ENCODE peak calls at places on chromosome 3, in six cellular contexts. L is psoas muscle; J is IMR-90; U is CD4-positive, alpha-beta T cell; C is Peyer's patch; H is OCI-LY7. R is an unnamed sample.

GRCh38 chr3:137263982-137264777 is 306.4 kb downstream of the IL20RB start:
- DNase-seq in L (peak), J (no peak), U (no peak), C (no peak), H (no peak), R (no peak)

GRCh38 chr3:172749201-172749965 is 1.1 kb upstream of the ECT2 start:
- DNase-seq in L (no peak), J (peak), U (no peak), C (no peak), H (no peak), R (no peak)

GRCh38 chr3:45041666-45042065 is 15.6 kb downstream of the CLEC3B start:
- DNase-seq in L (no peak), J (no peak), U (no peak), C (no peak), H (no peak), R (no peak)

GRCh38 chr3:13346481-13347389 is 73.4 kb downstream of the NUP210 start:
- DNase-seq in L (peak), J (no peak), U (peak), C (peak), H (no peak), R (no peak)

GRCh38 chr3:39779511-39780230 is 29.7 kb upstream of the MYRIP start:
- DNase-seq in L (no peak), J (no peak), U (no peak), C (no peak), H (no peak), R (no peak)

GRCh38 chr3:164524201-164524600 is 554.1 kb downstream of the SI start:
- DNase-seq in L (no peak), J (no peak), U (no peak), C (no peak), H (no peak), R (no peak)

GRCh38 chr3:9727041-9727595 is 4.4 kb upstream of the BRPF1 start:
- DNase-seq in L (no peak), J (no peak), U (peak), C (peak), H (peak), R (no peak)

GRCh38 chr3:171824824-171825221 is 14.5 kb upstream of the PLD1 start:
- DNase-seq in L (no peak), J (peak), U (no peak), C (no peak), H (no peak), R (no peak)

GRCh38 chr3:16456784-16457415 is 56.6 kb downstream of the RFTN1 start:
- DNase-seq in L (no peak), J (peak), U (peak), C (no peak), H (no peak), R (no peak)

GRCh38 chr3:13492048-13492447 is 11.9 kb downstream of the HDAC11 start:
- DNase-seq in L (peak), J (no peak), U (no peak), C (no peak), H (no peak), R (no peak)

GRCh38 chr3:188389711-188390346 is 235.9 kb downstream of the LPP start:
- DNase-seq in L (no peak), J (no peak), U (no peak), C (peak), H (peak), R (no peak)

GRCh38 chr3:54122046-54122801 is at the start of gene CACNA2D3:
- DNase-seq in L (peak), J (no peak), U (no peak), C (no peak), H (no peak), R (no peak)

GRCh38 chr3:185421577-185422232 is 58.8 kb downstream of the MAP3K13 start:
- DNase-seq in L (no peak), J (no peak), U (no peak), C (no peak), H (peak), R (no peak)

GRCh38 chr3:60269377-60269776 is 981.9 kb downstream of the FHIT start:
- DNase-seq in L (no peak), J (peak), U (no peak), C (no peak), H (no peak), R (no peak)

GRCh38 chr3:140128217-140129137 is 193.5 kb downstream of the CLSTN2 start:
- DNase-seq in L (peak), J (peak), U (no peak), C (no peak), H (peak), R (no peak)

GRCh38 chr3:12444582-12445468 is 39.5 kb upstream of the TSEN2 start:
- DNase-seq in L (no peak), J (no peak), U (no peak), C (no peak), H (no peak), R (peak)

GRCh38 chr3:149608987-149609386 is 48.8 kb downstream of the WWTR1 start:
- DNase-seq in L (no peak), J (no peak), U (no peak), C (no peak), H (no peak), R (no peak)

DNA sequence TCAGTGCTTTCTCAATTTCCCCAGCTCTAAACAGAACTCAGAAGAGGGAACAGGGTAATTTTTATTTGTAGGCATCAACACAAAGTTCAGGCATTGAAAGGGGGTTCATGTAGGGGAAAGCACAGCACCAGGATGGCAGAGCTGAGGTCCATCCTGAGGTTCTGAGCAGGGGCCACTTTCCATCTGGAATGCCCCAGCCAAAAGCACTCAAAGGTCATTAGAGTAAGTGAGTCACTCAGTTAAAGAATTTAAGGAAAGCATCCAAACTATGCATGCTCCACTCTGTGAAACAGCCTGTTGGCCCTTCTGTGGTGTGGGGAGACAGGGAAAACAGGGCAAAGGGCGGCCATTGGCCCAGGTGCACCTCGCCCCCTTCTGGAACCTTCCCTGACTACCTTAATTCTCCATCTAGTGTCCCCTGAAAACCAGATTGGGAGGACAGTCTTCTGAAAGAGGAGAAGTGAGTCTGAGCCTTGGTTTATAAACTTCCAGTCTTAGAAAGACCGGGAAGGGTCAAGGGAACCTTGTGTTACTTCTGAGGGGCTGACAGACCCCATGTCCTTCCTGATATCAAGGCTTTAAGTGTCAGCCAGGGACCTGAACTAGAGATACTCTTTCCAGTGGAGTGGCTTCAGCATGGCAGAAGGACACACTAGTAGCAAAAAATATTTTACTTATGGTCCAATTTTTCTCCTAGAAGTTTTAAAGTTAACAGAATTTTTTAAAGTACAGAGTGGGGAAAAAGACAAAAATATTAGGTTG is 133.3 kb downstream of the MYLK start:
- DNase-seq in L (no peak), J (peak), U (no peak), C (no peak), H (no peak), R (no peak)
- TF ChIP-seq CTCF in L (no peak), J (no peak), U (no peak), C (no peak), H (no peak), R (no peak)

GRCh38 chr3:143536817-143537535 is 311.3 kb downstream of the SLC9A9 start:
- DNase-seq in L (no peak), J (peak), U (no peak), C (no peak), H (no peak), R (no peak)

GRCh38 chr3:143533391-143533790 is 314.9 kb downstream of the SLC9A9 start:
- DNase-seq in L (no peak), J (no peak), U (no peak), C (no peak), H (no peak), R (no peak)

GRCh38 chr3:143535994-143536784 is 312.1 kb downstream of the SLC9A9 start:
- DNase-seq in L (no peak), J (no peak), U (no peak), C (no peak), H (no peak), R (no peak)

DNA sequence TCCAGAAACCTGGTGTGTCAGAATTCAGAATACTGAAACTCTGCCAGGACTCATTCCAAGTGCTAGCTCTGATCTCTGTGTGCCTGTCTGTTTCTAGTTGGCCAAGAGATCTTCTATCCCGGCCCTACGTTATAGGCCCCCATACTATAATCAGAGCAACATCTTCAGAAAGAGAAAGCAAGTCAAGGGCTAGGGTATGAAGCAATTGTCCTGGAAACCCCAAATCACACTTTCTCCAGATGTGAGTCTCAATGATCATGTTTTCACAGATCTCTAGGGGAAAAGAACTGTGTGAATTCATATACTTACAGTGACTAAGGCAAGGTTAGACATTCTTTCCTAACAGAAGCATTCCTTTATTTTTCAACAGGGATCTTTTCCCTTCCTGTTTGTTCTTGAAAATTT is 309.7 kb downstream of the SLC9A9 start:
- DNase-seq in L (no peak), J (peak), U (no peak), C (no peak), H (no peak), R (no peak)
- H3K27ac ChIP-seq in L (no peak), J (no peak), U (no peak), C (no peak), H (no peak), R (peak)

GRCh38 chr3:97658670-97659285 is 105.8 kb upstream of the ARL6 start:
- DNase-seq in L (no peak), J (peak), U (no peak), C (no peak), H (peak), R (no peak)
- TF ChIP-seq CTCF in L (peak), J (peak), U (no peak), C (no peak), H (peak), R (peak)

DNA sequence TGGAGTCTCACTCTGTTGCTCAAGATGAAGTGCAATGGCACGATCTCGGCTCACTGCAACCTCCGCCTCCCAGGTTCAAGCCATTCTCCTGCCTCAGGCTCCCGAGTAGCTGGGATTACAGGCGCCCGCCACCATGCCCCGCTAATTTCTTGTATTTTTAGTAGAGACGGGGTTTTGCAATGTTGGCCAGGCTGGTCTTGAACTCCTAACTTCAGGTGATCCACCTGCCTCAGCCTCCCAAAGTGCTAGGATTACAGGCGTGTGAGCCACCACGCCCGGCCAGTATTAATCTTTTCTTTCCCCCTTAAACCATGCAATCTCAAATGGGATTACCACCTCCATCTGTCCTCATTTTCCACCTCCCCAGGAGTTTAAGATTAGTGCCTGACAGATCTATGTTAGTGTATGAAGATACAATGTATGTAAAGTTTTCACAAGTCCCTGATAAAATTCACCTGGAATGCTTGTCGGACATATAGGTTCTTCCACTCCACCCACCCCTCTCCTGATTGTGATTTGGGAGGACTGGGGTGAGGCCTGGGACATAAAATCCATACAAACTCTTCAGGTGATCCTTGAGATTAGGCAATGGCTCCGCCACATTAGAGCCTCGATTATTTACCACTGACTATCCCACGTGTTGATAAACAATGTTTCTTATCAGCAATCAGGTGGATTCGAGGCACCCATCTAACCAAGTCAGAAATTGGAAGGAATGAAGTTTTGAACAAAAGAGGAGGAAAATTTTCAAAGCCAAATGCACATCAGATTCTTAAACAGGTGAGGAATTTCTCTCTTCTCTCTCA is 1.2 kb downstream of the PARL start:
- DNase-seq in L (no peak), J (no peak), U (no peak), C (no peak), H (no peak), R (no peak)
- H3K27ac ChIP-seq in L (peak), J (no peak), U (no peak), C (no peak), H (peak), R (peak)

GRCh38 chr3:58237238-58237939 is at the start of gene ABHD6:
- DNase-seq in L (peak), J (peak), U (peak), C (peak), H (peak), R (peak)
- TF ChIP-seq CTCF in L (no peak), J (peak), U (peak), C (peak), H (peak), R (no peak)

GRCh38 chr3:69747511-69748248 is 8.4 kb downstream of the MITF start:
- DNase-seq in L (no peak), J (peak), U (no peak), C (no peak), H (no peak), R (no peak)
- H3K27ac ChIP-seq in L (peak), J (peak), U (no peak), C (peak), H (no peak), R (peak)

GRCh38 chr3:177519588-177519987 is 322.3 kb upstream of the TBL1XR1 start:
- DNase-seq in L (peak), J (no peak), U (no peak), C (no peak), H (no peak), R (no peak)

GRCh38 chr3:177523072-177523675 is 325.9 kb upstream of the TBL1XR1 start:
- DNase-seq in L (no peak), J (no peak), U (no peak), C (no peak), H (no peak), R (no peak)

GRCh38 chr3:177523991-177524438 is 326.7 kb upstream of the TBL1XR1 start:
- DNase-seq in L (no peak), J (peak), U (no peak), C (no peak), H (no peak), R (no peak)

GRCh38 chr3:177522051-177522450 is 324.8 kb upstream of the TBL1XR1 start:
- DNase-seq in L (no peak), J (no peak), U (no peak), C (no peak), H (no peak), R (no peak)

GRCh38 chr3:177521305-177521704 is 324.0 kb upstream of the TBL1XR1 start:
- DNase-seq in L (no peak), J (no peak), U (no peak), C (no peak), H (peak), R (no peak)
- TF ChIP-seq CTCF in L (no peak), J (no peak), U (no peak), C (peak), H (peak), R (no peak)

DNA sequence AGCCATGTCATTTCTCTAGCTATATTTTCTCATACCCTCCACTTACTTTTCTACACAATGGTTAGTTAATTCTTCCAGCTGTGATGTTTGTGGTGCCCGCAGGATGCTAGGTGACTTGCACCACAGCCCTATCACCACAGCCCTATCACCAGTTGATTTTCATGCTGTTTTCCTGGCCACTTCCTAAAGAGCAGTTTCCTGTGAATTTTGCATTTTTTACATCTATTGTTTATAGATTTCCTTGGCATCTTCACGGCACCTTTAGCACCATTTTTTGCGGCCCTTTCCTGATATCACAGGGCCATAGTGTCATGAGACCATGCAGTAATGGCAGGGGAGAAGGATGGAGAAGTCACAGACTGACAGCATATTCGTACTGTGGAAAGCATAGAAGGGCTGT is 132.9 kb upstream of the PRICKLE2 start:
- DNase-seq in L (no peak), J (no peak), U (no peak), C (no peak), H (no peak), R (no peak)
- H3K27ac ChIP-seq in L (no peak), J (no peak), U (no peak), C (no peak), H (no peak), R (no peak)

GRCh38 chr3:38343797-38344594 is 2.6 kb upstream of the XYLB start:
- DNase-seq in L (no peak), J (no peak), U (no peak), C (no peak), H (no peak), R (no peak)
- TF ChIP-seq CTCF in L (no peak), J (peak), U (no peak), C (no peak), H (peak), R (no peak)

GRCh38 chr3:132262956-132263355 is 54.3 kb upstream of the ACP3 start:
- DNase-seq in L (no peak), J (no peak), U (no peak), C (no peak), H (no peak), R (no peak)
- H3K27ac ChIP-seq in L (no peak), J (no peak), U (no peak), C (no peak), H (no peak), R (no peak)

R was measured in coronary artery.